ENCODE peak calls at places on chromosomes 4 and X, in seven cellular contexts. T, B, Z, F, A, K and L are unnamed samples.

GRCh38 chrX:9471571-9471985 is 6.7 kb downstream of the TBL1X start:
- DNase-seq in T (no peak), B (no peak), Z (no peak), F (no peak), A (no peak), K (no peak), L (peak)

GRCh38 chrX:75746891-75747639 is 38.0 kb downstream of the MAGEE2 start:
- DNase-seq in T (peak), B (no peak), Z (no peak), F (no peak), A (no peak), K (no peak), L (peak)

GRCh38 chr4:10587697-10588096 is 96.9 kb downstream of the CLNK start:
- DNase-seq in T (no peak), B (no peak), Z (no peak), F (no peak), A (no peak), K (no peak), L (no peak)

GRCh38 chr4:181194096-181194495 is 1049.1 kb upstream of the TENM3 start:
- DNase-seq in T (no peak), B (no peak), Z (no peak), F (no peak), A (no peak), K (no peak), L (no peak)

GRCh38 chr4:76993787-76994641 is 44.5 kb downstream of the SEPTIN11 start:
- DNase-seq in T (no peak), B (peak), Z (peak), F (no peak), A (peak), K (no peak), L (no peak)

GRCh38 chr4:95048296-95048695 is 290.5 kb downstream of the BMPR1B start:
- DNase-seq in T (no peak), B (no peak), Z (no peak), F (no peak), A (no peak), K (no peak), L (no peak)

GRCh38 chr4:17448689-17449088 is 63.2 kb downstream of the QDPR start:
- DNase-seq in T (no peak), B (no peak), Z (no peak), F (no peak), A (no peak), K (no peak), L (no peak)

GRCh38 chrX:72621619-72622485 is 49.2 kb upstream of the HDAC8 start:
- DNase-seq in T (no peak), B (no peak), Z (peak), F (no peak), A (no peak), K (no peak), L (no peak)

GRCh38 chrX:10484683-10485247 is 135.6 kb downstream of the MID1 start:
- DNase-seq in T (no peak), B (no peak), Z (no peak), F (no peak), A (no peak), K (no peak), L (peak)

GRCh38 chr4:89657931-89658700 is 178.8 kb downstream of the SNCA start:
- DNase-seq in T (peak), B (no peak), Z (no peak), F (no peak), A (no peak), K (no peak), L (peak)

GRCh38 chr4:93237526-93237925 is 591.0 kb upstream of the ATOH1 start:
- DNase-seq in T (no peak), B (no peak), Z (no peak), F (no peak), A (no peak), K (no peak), L (no peak)

GRCh38 chr4:151038452-151039157 is 23.5 kb upstream of the LRBA start:
- DNase-seq in T (no peak), B (no peak), Z (no peak), F (no peak), A (no peak), K (no peak), L (no peak)

GRCh38 chr4:20391224-20391623 is 139.5 kb downstream of the SLIT2 start:
- DNase-seq in T (no peak), B (no peak), Z (no peak), F (no peak), A (no peak), K (no peak), L (no peak)

GRCh38 chrX:76796311-76796710 is 368.8 kb downstream of the MAGEE1 start:
- DNase-seq in T (no peak), B (no peak), Z (no peak), F (no peak), A (no peak), K (no peak), L (no peak)

GRCh38 chr4:154367659-154368058 is 123.9 kb downstream of the DCHS2 start:
- DNase-seq in T (no peak), B (no peak), Z (no peak), F (no peak), A (no peak), K (no peak), L (no peak)

GRCh38 chr4:40897557-40898203 is 147.9 kb downstream of the NSUN7 start:
- DNase-seq in T (peak), B (peak), Z (no peak), F (peak), A (peak), K (peak), L (peak)
- TF ChIP-seq TAF1 in T (no peak), B (no peak), Z (no peak), F (no peak), A (no peak), K (no peak), L (no peak)

GRCh38 chrX:113059714-113060113 is 219.1 kb upstream of the AMOT start:
- DNase-seq in T (no peak), B (no peak), Z (no peak), F (no peak), A (no peak), K (no peak), L (no peak)
- TF ChIP-seq TAF1 in T (no peak), B (no peak), Z (no peak), F (no peak), A (no peak), K (no peak), L (no peak)

GRCh38 chrX:97267916-97268680 is 384.4 kb downstream of the RPA4 start:
- DNase-seq in T (no peak), B (no peak), Z (no peak), F (no peak), A (no peak), K (no peak), L (no peak)
- TF ChIP-seq TAF1 in T (no peak), B (no peak), Z (no peak), F (no peak), A (no peak), K (no peak), L (no peak)

GRCh38 chr4:112284166-112284565 is 1.5 kb downstream of the TIFA start:
- DNase-seq in T (no peak), B (no peak), Z (no peak), F (no peak), A (no peak), K (no peak), L (no peak)

GRCh38 chr4:112288455-112288854 is 2.8 kb upstream of the TIFA start:
- DNase-seq in T (no peak), B (no peak), Z (no peak), F (no peak), A (no peak), K (no peak), L (no peak)

GRCh38 chr4:112287258-112287873 is 1.7 kb upstream of the TIFA start:
- DNase-seq in T (no peak), B (no peak), Z (no peak), F (no peak), A (no peak), K (no peak), L (no peak)

GRCh38 chr4:112282860-112283667 is 2.6 kb downstream of the TIFA start:
- DNase-seq in T (no peak), B (no peak), Z (no peak), F (no peak), A (no peak), K (no peak), L (peak)

DNA sequence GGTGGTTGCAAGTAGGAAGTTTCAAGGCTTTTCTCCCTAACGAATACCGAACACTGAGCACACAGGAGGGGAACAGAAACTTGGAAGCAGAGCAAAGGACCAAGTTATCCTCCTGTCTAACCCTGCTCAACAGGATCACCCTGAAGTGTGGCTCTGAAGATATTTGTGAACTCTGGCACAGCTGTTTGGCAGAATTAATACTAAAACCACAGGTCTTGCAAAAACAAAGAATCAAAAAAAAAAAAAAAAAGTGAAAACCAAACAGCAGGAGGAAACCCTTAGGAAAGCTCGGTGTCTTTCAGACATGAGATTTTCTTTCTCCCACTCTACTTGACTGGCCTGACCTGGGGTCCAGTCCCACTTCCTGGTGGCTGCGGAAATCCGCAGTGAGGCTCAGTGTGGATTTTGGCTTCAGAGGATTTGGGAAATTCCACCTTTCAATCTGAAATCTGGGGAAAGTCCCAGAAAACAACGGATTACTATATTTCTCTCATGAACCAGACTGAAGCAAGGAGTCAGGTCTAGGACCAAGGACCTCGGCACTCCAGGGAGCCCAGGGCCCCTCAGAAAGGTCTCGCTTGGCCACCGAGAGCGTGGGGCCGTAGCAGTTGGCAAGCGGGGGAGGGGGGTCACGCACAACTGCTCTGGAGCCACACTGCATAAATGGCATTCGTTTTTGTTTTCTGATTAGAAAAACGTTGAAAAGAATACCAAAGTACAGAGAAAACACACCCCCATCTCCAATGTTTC is 867 bp downstream of the TIFA start:
- DNase-seq in T (peak), B (no peak), Z (no peak), F (no peak), A (no peak), K (peak), L (no peak)
- TF ChIP-seq TAF1 in T (no peak), B (no peak), Z (peak), F (no peak), A (peak), K (no peak), L (no peak)

GRCh38 chrX:16807976-16808542 is 21.8 kb downstream of the TXLNG start:
- DNase-seq in T (no peak), B (no peak), Z (no peak), F (no peak), A (no peak), K (peak), L (peak)

GRCh38 chrX:16804923-16805464 is 18.7 kb downstream of the TXLNG start:
- DNase-seq in T (no peak), B (no peak), Z (no peak), F (no peak), A (no peak), K (no peak), L (no peak)

DNA sequence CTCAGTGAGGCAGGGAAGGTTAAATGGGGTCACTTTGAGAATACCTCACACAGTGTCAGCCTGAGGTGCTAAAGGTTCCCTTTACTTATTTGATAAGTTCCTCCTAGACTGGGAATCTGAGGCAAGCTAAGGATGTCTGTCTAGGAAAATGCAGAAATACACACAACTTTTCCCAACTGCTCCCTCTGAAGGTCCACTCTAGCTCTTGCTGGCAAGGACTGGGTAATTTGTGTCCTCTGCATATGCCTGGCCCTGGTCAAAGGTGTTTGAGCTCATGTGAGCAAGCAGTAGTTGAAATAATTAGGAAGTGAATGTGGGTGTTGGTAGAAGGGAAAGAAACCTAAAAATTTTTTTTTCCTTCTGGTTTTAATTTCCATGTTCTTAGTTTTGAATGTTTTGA is 21.3 kb downstream of the TXLNG start:
- DNase-seq in T (peak), B (no peak), Z (no peak), F (no peak), A (no peak), K (no peak), L (no peak)
- TF ChIP-seq TAF1 in T (no peak), B (no peak), Z (no peak), F (no peak), A (no peak), K (no peak), L (no peak)

GRCh38 chr4:8047837-8048678 is 108.4 kb upstream of the AFAP1 start:
- DNase-seq in T (no peak), B (no peak), Z (no peak), F (no peak), A (no peak), K (no peak), L (no peak)

GRCh38 chr4:8045909-8046308 is 106.2 kb upstream of the AFAP1 start:
- DNase-seq in T (no peak), B (no peak), Z (no peak), F (no peak), A (no peak), K (no peak), L (no peak)

GRCh38 chr4:8044699-8045098 is 105.0 kb upstream of the AFAP1 start:
- DNase-seq in T (no peak), B (no peak), Z (no peak), F (no peak), A (no peak), K (no peak), L (no peak)

GRCh38 chr4:8048856-8049686 is 109.4 kb upstream of the AFAP1 start:
- DNase-seq in T (no peak), B (no peak), Z (no peak), F (no peak), A (no peak), K (no peak), L (no peak)

GRCh38 chr4:8046925-8047541 is 107.4 kb upstream of the AFAP1 start:
- DNase-seq in T (no peak), B (no peak), Z (no peak), F (no peak), A (no peak), K (no peak), L (no peak)
- TF ChIP-seq TAF1 in T (no peak), B (no peak), Z (no peak), F (no peak), A (no peak), K (no peak), L (no peak)

DNA sequence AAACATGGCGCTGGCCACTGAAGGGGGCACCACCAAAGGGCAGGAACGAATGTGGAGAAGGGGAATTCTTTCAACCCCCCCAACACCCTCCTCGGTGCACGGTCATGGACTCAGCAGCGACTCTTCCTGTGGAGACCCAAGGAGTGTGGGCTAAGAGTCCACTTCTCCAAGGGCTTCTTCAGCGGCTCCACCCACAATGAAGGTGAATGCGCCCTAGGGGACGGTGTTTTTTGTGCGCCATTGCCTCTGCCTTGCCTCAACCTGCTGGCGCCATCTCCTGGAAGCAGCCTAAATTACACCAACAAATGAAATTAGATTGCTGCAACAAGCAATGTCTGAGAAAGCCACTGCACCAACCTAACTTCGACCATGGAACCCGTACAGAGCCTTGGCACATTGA is 169.2 kb upstream of the MAGEB18 start:
- DNase-seq in T (peak), B (no peak), Z (no peak), F (peak), A (peak), K (peak), L (peak)
- TF ChIP-seq TAF1 in T (no peak), B (no peak), Z (no peak), F (no peak), A (no peak), K (no peak), L (no peak)

GRCh38 chr4:104815593-104816156 is 321.0 kb upstream of the CXXC4 start:
- DNase-seq in T (no peak), B (no peak), Z (peak), F (no peak), A (no peak), K (no peak), L (no peak)
- TF ChIP-seq TAF1 in T (no peak), B (no peak), Z (no peak), F (no peak), A (no peak), K (no peak), L (no peak)

GRCh38 chr4:138050601-138051000 is 191.5 kb downstream of the SLC7A11 start:
- DNase-seq in T (no peak), B (no peak), Z (no peak), F (no peak), A (no peak), K (no peak), L (no peak)
- TF ChIP-seq TAF1 in T (no peak), B (no peak), Z (no peak), F (no peak), A (no peak), K (no peak), L (no peak)